ENCODE peak calls at places on chromosomes 3 and 15, in nine cellular contexts. A is GM13976, T is choroid plexus epithelial cell, B is GM20000, Z is left ventricle myocardium inferior, F is heart left ventricle, O is neural progenitor cell, C is progenitor cell of endocrine pancreas, L is PC-3. W is an unnamed sample.

GRCh38 chr3:45929042-45929679 is 14.1 kb upstream of the CXCR6 start:
- DNase-seq in C (peak), A (peak), F (peak), B (peak), Z (no peak), T (peak), L (peak), O (peak), W (peak)

GRCh38 chr15:71730277-71731144 is 79.8 kb upstream of the NR2E3 start:
- DNase-seq in B (peak), L (peak), O (peak), F (no peak), A (peak), C (no peak), T (peak), Z (peak), W (peak)

GRCh38 chr3:16884084-16884747 is 539 bp upstream of the PLCL2 start:
- DNase-seq in Z (peak), A (peak), F (peak), O (peak), L (peak), B (peak), C (peak), T (peak), W (peak)

GRCh38 chr3:126912491-126913195 is 70.3 kb upstream of the PLXNA1 start:
- DNase-seq in O (no peak), Z (no peak), L (no peak), A (no peak), T (no peak), B (no peak), F (no peak), C (no peak), W (no peak)

GRCh38 chr15:101242999-101243336 is 8.9 kb downstream of the CHSY1 start:
- DNase-seq in A (no peak), L (no peak), C (no peak), B (no peak), T (no peak), Z (no peak), F (no peak), O (peak), W (no peak)

GRCh38 chr15:45023659-45024320 is 795 bp downstream of the SORD start:
- DNase-seq in A (no peak), L (peak), O (peak), C (no peak), B (no peak), Z (no peak), T (peak), F (no peak), W (no peak)

GRCh38 chr15:47781527-47781926 is 64.2 kb downstream of the SEMA6D start:
- DNase-seq in C (no peak), Z (no peak), T (no peak), A (no peak), B (no peak), O (no peak), L (no peak), F (no peak), W (no peak)

GRCh38 chr3:187122261-187122660 is 17.0 kb downstream of the RPL39L start:
- DNase-seq in A (no peak), O (no peak), F (no peak), B (no peak), L (no peak), Z (no peak), T (peak), C (no peak), W (no peak)

GRCh38 chr3:160133757-160134156 is 91.5 kb upstream of the C3orf80 start:
- DNase-seq in B (no peak), O (peak), L (peak), Z (no peak), A (no peak), F (no peak), T (no peak), C (no peak), W (no peak)

DNA sequence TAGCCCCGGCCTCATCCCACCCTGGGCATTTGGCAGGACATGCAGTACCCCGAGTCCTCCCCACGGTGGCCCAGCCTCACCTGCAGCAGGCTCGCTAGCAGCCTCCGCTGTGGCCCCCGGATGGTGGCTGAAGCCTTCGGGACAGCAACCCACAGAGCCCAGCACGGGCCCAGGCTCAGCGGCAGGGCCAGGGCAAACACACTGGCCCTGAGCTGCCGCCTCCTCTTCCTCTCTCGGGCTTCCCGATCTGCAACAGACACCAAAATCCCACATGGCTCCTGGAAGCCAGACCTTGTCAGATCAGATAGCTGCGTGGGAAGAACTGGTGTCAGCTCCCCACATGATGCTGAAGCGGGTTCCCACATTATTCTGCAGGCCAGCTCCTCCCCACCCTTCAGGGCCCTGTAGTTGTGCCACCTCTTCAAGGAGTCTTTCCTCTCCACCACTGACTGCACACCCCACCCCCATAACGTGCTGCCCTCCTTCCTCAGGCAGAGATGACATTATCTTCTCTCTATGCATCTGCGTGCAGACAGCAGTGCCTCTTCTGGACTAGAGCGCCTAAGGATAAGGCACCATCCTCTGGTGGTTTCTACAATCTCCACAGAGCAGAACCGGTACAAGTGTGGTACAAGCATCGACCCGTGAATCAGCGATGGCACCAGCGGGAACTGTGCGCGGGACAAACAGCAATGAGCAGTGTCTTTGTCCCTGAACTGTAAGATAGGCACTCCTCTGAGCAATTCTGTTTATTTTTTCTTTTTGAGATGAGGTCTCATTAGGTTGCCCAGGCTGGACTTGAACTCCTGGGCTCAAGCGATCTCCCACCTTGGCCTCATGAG is 9.5 kb downstream of the TMEM44 start:
- DNase-seq in A (no peak), F (no peak), C (no peak), B (no peak), T (no peak), Z (no peak), L (no peak), O (no peak), W (no peak)
- TF ChIP-seq CTCF in A (no peak), F (no peak), C (no peak), B (no peak), T (no peak), Z (no peak), L (no peak), O (no peak), W (no peak)

DNA sequence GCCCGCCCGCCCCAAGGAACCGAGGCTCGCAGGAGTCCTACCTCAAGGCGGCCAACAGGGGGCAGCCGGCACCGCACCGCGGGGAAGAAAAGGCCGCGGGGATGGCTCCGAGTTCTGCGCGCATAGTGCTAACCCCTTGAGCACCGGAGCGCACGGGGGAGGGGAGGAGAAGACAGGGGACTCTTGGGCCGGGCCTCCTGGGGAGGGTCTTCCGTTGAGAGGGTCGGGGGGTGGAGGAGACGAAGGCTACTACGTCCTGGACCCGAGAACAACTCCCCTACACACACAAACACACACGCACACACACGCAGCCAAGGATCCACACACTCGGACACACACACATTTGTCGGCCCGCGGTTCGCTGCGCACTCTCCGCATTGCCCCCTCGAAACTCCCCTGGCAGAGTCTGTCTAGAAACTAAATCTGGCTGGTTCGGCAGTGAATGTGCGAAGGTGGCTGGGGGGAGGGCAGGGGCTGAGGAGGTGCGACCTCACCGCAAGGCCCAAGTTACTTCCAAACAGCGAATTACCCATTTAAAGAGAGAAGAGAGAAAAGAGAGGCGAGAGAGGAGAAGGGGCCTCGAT is 1.8 kb downstream of the WNT5A start:
- DNase-seq in B (peak), O (peak), A (peak), C (peak), L (peak), F (peak), T (peak), Z (peak), W (peak)
- TF ChIP-seq CTCF in B (peak), O (peak), A (peak), C (peak), L (peak), F (peak), T (peak), Z (peak), W (peak)

DNA sequence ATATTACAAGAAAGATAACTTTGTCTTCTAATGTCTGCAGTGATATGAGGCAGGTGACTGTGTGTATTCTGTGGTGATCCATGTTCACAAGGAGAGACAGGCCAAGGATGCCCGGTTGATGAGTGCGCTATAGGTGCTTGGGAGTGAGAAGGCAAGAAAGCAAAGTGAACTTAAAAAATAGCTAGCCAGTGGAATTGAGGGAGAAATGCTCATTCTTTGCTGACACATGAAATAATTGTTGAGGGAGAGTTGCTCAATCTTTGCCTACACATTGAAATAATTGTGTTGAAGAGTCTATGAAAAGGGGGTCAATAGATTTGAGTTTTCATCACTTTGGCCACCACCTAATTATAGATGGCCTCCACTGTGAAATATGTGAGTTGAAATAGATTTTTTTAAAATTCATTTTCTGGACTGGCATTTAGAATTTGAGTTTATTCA is 156.3 kb downstream of the LPP start:
- DNase-seq in T (no peak), C (no peak), L (no peak), O (no peak), A (no peak), B (no peak), F (no peak), Z (no peak), W (no peak)
- TF ChIP-seq CTCF in T (no peak), C (no peak), L (no peak), O (no peak), A (no peak), B (no peak), F (no peak), Z (no peak), W (no peak)

DNA sequence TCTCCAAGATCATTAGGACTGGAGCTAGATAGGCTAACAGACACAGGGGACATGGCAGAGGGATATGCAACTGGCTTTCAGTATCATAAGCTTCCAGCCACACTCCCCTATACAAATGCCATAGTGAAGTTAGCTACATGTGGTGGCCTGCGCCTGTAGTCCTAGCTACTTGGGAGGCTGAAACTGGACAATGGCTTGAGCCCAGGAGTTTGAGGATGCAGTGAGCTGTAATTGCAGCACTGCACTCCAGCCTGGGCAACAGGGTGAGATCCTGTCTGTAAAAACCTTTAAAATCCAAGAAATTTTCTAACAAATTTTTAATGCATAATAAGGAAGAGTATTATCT is 37.3 kb downstream of the DLG1 start:
- DNase-seq in A (no peak), O (no peak), T (no peak), L (no peak), B (no peak), F (no peak), C (no peak), Z (no peak), W (no peak)
- TF ChIP-seq CTCF in A (no peak), O (no peak), T (no peak), L (no peak), B (no peak), F (no peak), C (no peak), Z (no peak), W (no peak)

GRCh38 chr15:97755726-97756125 is 204.8 kb upstream of the ARRDC4 start:
- DNase-seq in L (no peak), A (no peak), T (no peak), C (no peak), F (no peak), O (no peak), Z (no peak), B (no peak), W (no peak)

GRCh38 chr15:97761124-97761523 is 199.4 kb upstream of the ARRDC4 start:
- DNase-seq in B (no peak), O (no peak), L (no peak), A (no peak), T (no peak), C (no peak), Z (no peak), F (no peak), W (no peak)

DNA sequence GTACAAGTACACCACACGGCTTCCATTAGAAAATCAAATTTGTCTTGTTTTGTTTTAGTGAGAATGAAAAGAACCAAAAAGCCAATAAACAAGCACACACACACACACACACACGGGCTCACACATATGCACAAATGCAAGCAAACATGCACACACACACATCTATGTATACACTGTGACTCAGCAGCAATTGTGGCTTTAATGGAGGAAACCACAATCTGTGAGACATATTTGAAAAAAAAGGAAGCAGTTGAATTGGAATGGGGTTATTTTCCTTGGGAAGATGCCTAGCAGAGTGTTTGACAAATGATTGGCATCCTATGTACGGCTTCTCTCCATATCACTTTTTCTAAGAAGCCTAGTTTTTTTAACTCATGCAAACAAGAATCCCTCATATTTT is 201.1 kb upstream of the ARRDC4 start:
- DNase-seq in A (no peak), L (peak), O (no peak), Z (no peak), F (no peak), T (peak), C (no peak), B (no peak), W (no peak)
- TF ChIP-seq CTCF in A (no peak), L (no peak), O (no peak), Z (no peak), F (no peak), T (no peak), C (no peak), B (no peak), W (no peak)

GRCh38 chr15:79924379-79924778 is 27.6 kb upstream of the MTHFS start:
- DNase-seq in B (no peak), C (no peak), A (no peak), L (no peak), Z (no peak), O (peak), T (no peak), F (no peak), W (no peak)

GRCh38 chr15:79922512-79923067 is 25.8 kb upstream of the MTHFS start:
- DNase-seq in A (no peak), Z (no peak), F (no peak), T (peak), B (no peak), O (no peak), L (no peak), C (no peak), W (no peak)

GRCh38 chr15:79923068-79923514 is 26.3 kb upstream of the MTHFS start:
- DNase-seq in A (peak), F (peak), C (peak), T (peak), B (peak), Z (peak), L (peak), O (peak), W (peak)

GRCh38 chr15:79919749-79920511 is 23.1 kb upstream of the MTHFS start:
- DNase-seq in O (peak), A (no peak), F (no peak), T (no peak), B (no peak), L (no peak), C (no peak), Z (no peak), W (no peak)

GRCh38 chr15:79923515-79924169 is 26.8 kb upstream of the MTHFS start:
- DNase-seq in A (peak), B (peak), O (peak), T (peak), C (peak), L (peak), Z (peak), F (peak), W (peak)
- TF ChIP-seq CTCF in A (no peak), B (no peak), O (no peak), T (no peak), C (no peak), L (no peak), Z (no peak), F (no peak), W (no peak)